ENCODE peak calls at places on chromosome 5, in six cellular contexts. A is HFF-Myc, B is nephron progenitor cell, R is NT2/D1, Z is GM12865, I is adipocyte. P is an unnamed sample.

GRCh38 chr5:111668713-111669112 is 88.3 kb downstream of the NREP start:
- DNase-seq in I (no peak), Z (no peak), B (no peak), R (no peak), A (no peak), P (no peak)

GRCh38 chr5:177300236-177300880 is 3.2 kb downstream of the RAB24 start:
- DNase-seq in Z (peak), R (no peak), B (peak), I (peak), A (peak), P (peak)

GRCh38 chr5:139611703-139612584 is 36.2 kb upstream of the CXXC5 start:
- DNase-seq in Z (peak), A (no peak), I (peak), R (no peak), B (no peak), P (no peak)

GRCh38 chr5:53877243-53877642 is 316.8 kb downstream of the NDUFS4 start:
- DNase-seq in A (peak), B (no peak), I (peak), R (no peak), Z (no peak), P (no peak)

GRCh38 chr5:152269533-152269932 is 135.5 kb downstream of the NMUR2 start:
- DNase-seq in A (no peak), Z (no peak), B (no peak), R (no peak), I (no peak), P (peak)

GRCh38 chr5:41151562-41151961 is 61.8 kb downstream of the C6 start:
- DNase-seq in B (no peak), I (no peak), R (no peak), Z (no peak), A (no peak), P (no peak)

GRCh38 chr5:143418140-143418866 is 14.8 kb upstream of the NR3C1 start:
- DNase-seq in B (no peak), A (no peak), I (no peak), Z (peak), R (no peak), P (no peak)

GRCh38 chr5:3428355-3428754 is 167.3 kb upstream of the IRX1 start:
- DNase-seq in A (no peak), I (no peak), Z (no peak), B (peak), R (no peak), P (peak)

GRCh38 chr5:35145671-35146317 is 84.5 kb downstream of the PRLR start:
- DNase-seq in A (no peak), B (no peak), I (no peak), R (no peak), Z (no peak), P (no peak)

GRCh38 chr5:74384851-74385250 is 255.7 kb downstream of the ENC1 start:
- DNase-seq in Z (no peak), A (no peak), B (no peak), R (no peak), I (peak), P (peak)

GRCh38 chr5:132386644-132387286 is 17.3 kb downstream of the SLC22A5 start:
- DNase-seq in A (no peak), I (peak), R (no peak), B (peak), Z (peak), P (peak)